ENCODE peak calls at places on chromosomes 6 and 20, in six cellular contexts. One of them, this sample, is unnamed.

GRCh38 chr20:35626386-35627001 is 10.9 kb downstream of the SPAG4 start:
- DNase-seq in heart left ventricle: no peak
- DNase-seq in germinal center: no peak
- DNase-seq in HTR-8/SVneo: no peak
- DNase-seq in GM13976: no peak
- DNase-seq in activated CD8-positive, alpha-beta memory T cell treated with anti-CD3 and anti-CD28 coated beads for 1 hour: no peak
- DNase-seq in this sample: no peak

GRCh38 chr6:14118091-14118439 is 493 bp downstream of the CD83 start:
- DNase-seq in heart left ventricle: no peak
- DNase-seq in germinal center: no peak
- DNase-seq in HTR-8/SVneo: no peak
- DNase-seq in GM13976: no peak
- DNase-seq in activated CD8-positive, alpha-beta memory T cell treated with anti-CD3 and anti-CD28 coated beads for 1 hour: no peak
- DNase-seq in this sample: no peak

GRCh38 chr6:71599366-71599765 is 287.0 kb upstream of the RIMS1 start:
- DNase-seq in germinal center: no peak
- DNase-seq in GM13976: no peak
- DNase-seq in activated CD8-positive, alpha-beta memory T cell treated with anti-CD3 and anti-CD28 coated beads for 1 hour: no peak
- DNase-seq in HTR-8/SVneo: no peak
- DNase-seq in heart left ventricle: no peak
- DNase-seq in this sample: no peak

GRCh38 chr6:87919001-87919400 is 128.6 kb upstream of the SPACA1 start:
- DNase-seq in heart left ventricle: no peak
- DNase-seq in germinal center: no peak
- DNase-seq in HTR-8/SVneo: no peak
- DNase-seq in GM13976: no peak
- DNase-seq in activated CD8-positive, alpha-beta memory T cell treated with anti-CD3 and anti-CD28 coated beads for 1 hour: no peak
- DNase-seq in this sample: no peak

GRCh38 chr6:169689247-169689646 is 12.6 kb downstream of the WDR27 start:
- DNase-seq in germinal center: no peak
- DNase-seq in heart left ventricle: no peak
- DNase-seq in activated CD8-positive, alpha-beta memory T cell treated with anti-CD3 and anti-CD28 coated beads for 1 hour: no peak
- DNase-seq in GM13976: no peak
- DNase-seq in HTR-8/SVneo: peak; percentile 15
- DNase-seq in this sample: no peak

GRCh38 chr6:14849224-14849623 is 396.6 kb upstream of the JARID2 start:
- DNase-seq in GM13976: no peak
- DNase-seq in germinal center: no peak
- DNase-seq in activated CD8-positive, alpha-beta memory T cell treated with anti-CD3 and anti-CD28 coated beads for 1 hour: no peak
- DNase-seq in heart left ventricle: no peak
- DNase-seq in HTR-8/SVneo: no peak
- DNase-seq in this sample: no peak

GRCh38 chr20:49887251-49887827 is 28.0 kb downstream of the SPATA2 start:
- DNase-seq in activated CD8-positive, alpha-beta memory T cell treated with anti-CD3 and anti-CD28 coated beads for 1 hour: no peak
- DNase-seq in GM13976: no peak
- DNase-seq in heart left ventricle: no peak
- DNase-seq in germinal center: no peak
- DNase-seq in HTR-8/SVneo: no peak
- DNase-seq in this sample: no peak

GRCh38 chr6:36139431-36139830 is 9.1 kb downstream of the MAPK13 start:
- DNase-seq in germinal center: no peak
- DNase-seq in GM13976: peak; percentile 35
- DNase-seq in HTR-8/SVneo: no peak
- DNase-seq in activated CD8-positive, alpha-beta memory T cell treated with anti-CD3 and anti-CD28 coated beads for 1 hour: no peak
- DNase-seq in heart left ventricle: no peak
- DNase-seq in this sample: no peak

GRCh38 chr6:47042238-47042843 is at the start of gene ADGRF1:
- DNase-seq in HTR-8/SVneo: no peak
- DNase-seq in germinal center: no peak
- DNase-seq in GM13976: no peak
- DNase-seq in activated CD8-positive, alpha-beta memory T cell treated with anti-CD3 and anti-CD28 coated beads for 1 hour: no peak
- DNase-seq in heart left ventricle: no peak
- DNase-seq in this sample: no peak

GRCh38 chr6:37994238-37994637 is 174.7 kb downstream of the ZFAND3 start:
- DNase-seq in GM13976: no peak
- DNase-seq in HTR-8/SVneo: peak; percentile 18
- DNase-seq in activated CD8-positive, alpha-beta memory T cell treated with anti-CD3 and anti-CD28 coated beads for 1 hour: no peak
- DNase-seq in heart left ventricle: no peak
- DNase-seq in germinal center: no peak
- DNase-seq in this sample: peak; percentile 31

GRCh38 chr20:37935435-37935834 is 32.5 kb downstream of the VSTM2L start:
- DNase-seq in HTR-8/SVneo: no peak
- DNase-seq in GM13976: no peak
- DNase-seq in activated CD8-positive, alpha-beta memory T cell treated with anti-CD3 and anti-CD28 coated beads for 1 hour: no peak
- DNase-seq in heart left ventricle: no peak
- DNase-seq in germinal center: no peak
- DNase-seq in this sample: no peak

GRCh38 chr20:58991720-58992119 is 10.7 kb downstream of the NELFCD start:
- DNase-seq in HTR-8/SVneo: no peak
- DNase-seq in activated CD8-positive, alpha-beta memory T cell treated with anti-CD3 and anti-CD28 coated beads for 1 hour: no peak
- DNase-seq in heart left ventricle: peak; percentile 8
- DNase-seq in germinal center: no peak
- DNase-seq in GM13976: no peak
- DNase-seq in this sample: no peak